ENCODE peak calls at places on chromosomes 13 and 19, in five cellular contexts. B is globus pallidus; N is left ventricle myocardium inferior; J is body of pancreas; Z is activated naive CD8-positive, alpha-beta T cell treated with anti-CD3 and anti-CD28 coated beads, Interleukin-2, amount 50 U/mL, for 24 hours. U is an unnamed sample.

GRCh38 chr19:5480427-5480836 is 25.2 kb downstream of the ZNRF4 start:
- DNase-seq in N (no peak), B (no peak), J (peak), Z (peak), U (peak)

GRCh38 chr19:51564791-51565190 is 6.3 kb upstream of the ZNF175 start:
- DNase-seq in B (no peak), J (no peak), N (no peak), Z (no peak), U (no peak)

GRCh38 chr13:109783447-109783814 is 3.0 kb downstream of the IRS2 start:
- DNase-seq in J (no peak), B (no peak), Z (no peak), N (no peak), U (no peak)

GRCh38 chr13:23020246-23020843 is 160.4 kb upstream of the SGCG start:
- DNase-seq in B (peak), J (peak), Z (peak), N (no peak), U (peak)

GRCh38 chr19:48419158-48419920 is 25.9 kb downstream of the GRIN2D start:
- DNase-seq in N (peak), B (peak), Z (peak), J (no peak), U (peak)

GRCh38 chr13:52356327-52356726 is 49.6 kb downstream of the THSD1 start:
- DNase-seq in J (no peak), Z (no peak), N (no peak), B (no peak), U (no peak)

GRCh38 chr19:1248454-1249297 is at the start of gene MIDN:
- DNase-seq in B (peak), N (peak), Z (peak), J (peak), U (peak)

GRCh38 chr13:74203576-74203975 is 69.4 kb upstream of the KLF12 start:
- DNase-seq in J (no peak), N (no peak), Z (no peak), B (no peak), U (no peak)

U was measured in erythroblast.